ENCODE peak calls at places on chromosomes 4 and X, in nine cellular contexts. A, T, W, U, Q, S, N, E and I are unnamed samples.

GRCh38 chr4:5280845-5281244 is 229.6 kb downstream of the STK32B start:
- DNase-seq in A (no peak), T (no peak), W (no peak), U (no peak), Q (no peak), S (no peak), N (no peak), E (no peak), I (no peak)

GRCh38 chr4:149345424-149345823 is 470.2 kb downstream of the IQCM start:
- DNase-seq in A (no peak), T (no peak), W (peak), U (no peak), Q (no peak), S (no peak), N (no peak), E (no peak), I (no peak)

GRCh38 chr4:26820346-26820745 is 40.3 kb upstream of the STIM2 start:
- DNase-seq in A (no peak), T (no peak), W (no peak), U (no peak), Q (no peak), S (no peak), N (no peak), E (no peak), I (no peak)

GRCh38 chrX:32868524-32868895 is 342.8 kb downstream of the DMD start:
- DNase-seq in A (no peak), T (no peak), W (no peak), U (no peak), Q (no peak), S (no peak), N (no peak), E (no peak), I (no peak)

GRCh38 chr4:140195806-140196205 is 41.8 kb upstream of the MAML3 start:
- DNase-seq in A (no peak), T (no peak), W (no peak), U (no peak), Q (no peak), S (no peak), N (no peak), E (no peak), I (no peak)

GRCh38 chr4:26862381-26862915 is 1.8 kb downstream of the STIM2 start:
- DNase-seq in A (no peak), T (no peak), W (peak), U (no peak), Q (no peak), S (no peak), N (no peak), E (no peak), I (no peak)

GRCh38 chrX:128634754-128635153 is 582.6 kb upstream of the ACTRT1 start:
- DNase-seq in A (no peak), T (no peak), W (no peak), U (no peak), Q (no peak), S (no peak), N (no peak), E (no peak), I (no peak)

GRCh38 chrX:132023896-132024386 is 839 bp downstream of the STK26 start:
- DNase-seq in A (no peak), T (peak), W (peak), U (no peak), Q (peak), S (no peak), N (no peak), E (peak), I (peak)